ENCODE peak calls at places on chromosome 2, in ten cellular contexts. M is cardiac septum; L is activated CD8-positive, alpha-beta memory T cell treated with anti-CD3 and anti-CD28 coated beads, Interleukin-2, amount 50 U/mL, for 4 hours; N is AG04449; B is tibial artery; O is GM12865; D is progenitor cell of endocrine pancreas; E is HT-29; X is AG08395; Q is Daoy. V is an unnamed sample.

GRCh38 chr2:241432824-241433448 is 75.4 kb downstream of the STK25 start:
- DNase-seq in O (no peak), L (no peak), B (no peak), M (no peak), Q (no peak), X (no peak), E (no peak), D (no peak), N (no peak), V (no peak)

GRCh38 chr2:48278590-48278989 is 251.4 kb upstream of the STON1 start:
- DNase-seq in L (no peak), B (no peak), M (no peak), X (no peak), O (no peak), Q (no peak), N (no peak), D (no peak), E (no peak), V (no peak)

GRCh38 chr2:39127973-39128372 is 7.1 kb upstream of the SOS1 start:
- DNase-seq in Q (peak), O (peak), N (no peak), B (no peak), D (no peak), M (no peak), E (no peak), X (peak), L (peak), V (no peak)

GRCh38 chr2:137888845-137889244 is 75.4 kb upstream of the HNMT start:
- DNase-seq in Q (peak), O (peak), M (no peak), X (peak), D (peak), N (no peak), E (peak), L (no peak), B (no peak), V (no peak)

GRCh38 chr2:157443795-157444642 is at the start of gene CYTIP:
- DNase-seq in E (no peak), Q (no peak), X (no peak), B (peak), O (peak), M (no peak), N (no peak), D (no peak), L (peak), V (peak)

GRCh38 chr2:240566203-240567136 is 1.8 kb upstream of the RNPEPL1 start:
- DNase-seq in N (no peak), M (peak), E (peak), O (peak), X (peak), L (peak), D (peak), Q (peak), B (peak), V (peak)

GRCh38 chr2:233866479-233866878 is 1.7 kb downstream of the MSL3B start:
- DNase-seq in E (no peak), N (no peak), D (no peak), O (no peak), X (no peak), Q (no peak), L (no peak), M (no peak), B (no peak), V (no peak)

GRCh38 chr2:225122007-225122406 is 79.7 kb upstream of the DOCK10 start:
- DNase-seq in E (no peak), B (no peak), X (no peak), M (no peak), O (peak), Q (no peak), L (no peak), D (no peak), N (no peak), V (no peak)

GRCh38 chr2:65545818-65546217 is 113.4 kb upstream of the SPRED2 start:
- DNase-seq in O (no peak), L (no peak), Q (peak), N (no peak), X (peak), E (peak), M (no peak), B (no peak), D (no peak), V (no peak)

GRCh38 chr2:7527165-7527722 is 610.0 kb downstream of the RNF144A start:
- DNase-seq in N (no peak), B (no peak), M (no peak), X (no peak), E (no peak), L (no peak), O (no peak), D (no peak), Q (no peak), V (no peak)

GRCh38 chr2:86673976-86674670 is 46.0 kb upstream of the RMND5A start:
- DNase-seq in N (no peak), X (no peak), L (no peak), D (no peak), M (no peak), B (no peak), Q (no peak), E (no peak), O (no peak), V (no peak)

GRCh38 chr2:71694501-71695234 is 241.3 kb downstream of the DYSF start:
- DNase-seq in N (no peak), X (no peak), L (no peak), E (no peak), D (no peak), O (no peak), B (no peak), M (no peak), Q (no peak), V (no peak)

GRCh38 chr2:132632000-132632649 is 37.9 kb downstream of the LYPD1 start:
- DNase-seq in Q (no peak), O (no peak), D (no peak), N (no peak), M (no peak), B (no peak), X (peak), E (no peak), L (no peak), V (no peak)

GRCh38 chr2:117980783-117981676 is 32.8 kb downstream of the CCDC93 start:
- DNase-seq in L (no peak), X (peak), N (peak), O (no peak), Q (peak), M (no peak), B (no peak), E (no peak), D (no peak), V (no peak)

GRCh38 chr2:46562451-46562841 is 83.1 kb downstream of the TMEM247 start:
- DNase-seq in X (no peak), E (no peak), M (no peak), Q (no peak), D (no peak), N (no peak), O (no peak), B (no peak), L (no peak), V (no peak)

GRCh38 chr2:71684226-71685072 is 231.1 kb downstream of the DYSF start:
- DNase-seq in O (no peak), N (no peak), L (no peak), E (no peak), M (peak), B (no peak), D (no peak), Q (no peak), X (no peak), V (no peak)

GRCh38 chr2:136117391-136117841 is 533 bp downstream of the CXCR4 start:
- DNase-seq in E (no peak), X (no peak), B (no peak), D (peak), O (peak), L (peak), Q (peak), N (no peak), M (peak), V (no peak)

GRCh38 chr2:180366481-180366880 is 359.4 kb upstream of the CWC22 start:
- DNase-seq in N (no peak), O (no peak), B (no peak), D (no peak), M (no peak), Q (no peak), E (no peak), X (no peak), L (no peak), V (no peak)

GRCh38 chr2:228747478-228747877 is 523.6 kb downstream of the PID1 start:
- DNase-seq in X (no peak), N (no peak), D (no peak), M (no peak), B (no peak), E (no peak), O (no peak), Q (peak), L (no peak), V (no peak)

GRCh38 chr2:23632386-23632785 is 247.4 kb downstream of the KLHL29 start:
- DNase-seq in N (no peak), Q (no peak), O (no peak), D (no peak), M (no peak), X (no peak), E (no peak), B (no peak), L (no peak), V (no peak)

GRCh38 chr2:239290618-239291504 is 110.0 kb downstream of the HDAC4 start:
- DNase-seq in Q (no peak), O (no peak), E (no peak), X (no peak), D (no peak), M (peak), B (peak), N (no peak), L (no peak), V (no peak)

GRCh38 chr2:221807706-221808105 is 235.6 kb upstream of the EPHA4 start:
- DNase-seq in Q (no peak), E (no peak), D (no peak), O (no peak), B (no peak), M (no peak), N (no peak), X (no peak), L (no peak), V (no peak)

GRCh38 chr2:33796511-33796910 is 197.4 kb upstream of the FAM98A start:
- DNase-seq in B (no peak), Q (no peak), D (no peak), N (no peak), X (no peak), M (no peak), E (no peak), O (no peak), L (no peak), V (no peak)

GRCh38 chr2:69168950-69169695 is 156.1 kb downstream of the ANTXR1 start:
- DNase-seq in E (no peak), O (no peak), D (no peak), Q (no peak), L (no peak), X (no peak), M (no peak), N (no peak), B (no peak), V (no peak)

GRCh38 chr2:219309278-219309677 is at the start of gene PTPRN:
- DNase-seq in B (no peak), M (no peak), X (no peak), E (no peak), O (no peak), D (no peak), Q (peak), N (no peak), L (no peak), V (no peak)

GRCh38 chr2:40127147-40127546 is 324.7 kb downstream of the SLC8A1 start:
- DNase-seq in D (no peak), L (no peak), N (no peak), E (no peak), Q (no peak), X (no peak), B (no peak), M (no peak), O (no peak), V (no peak)

GRCh38 chr2:101501443-101501842 is 26.5 kb upstream of the RFX8 start:
- DNase-seq in O (no peak), M (no peak), B (no peak), Q (peak), D (no peak), X (no peak), E (no peak), L (no peak), N (no peak), V (no peak)

GRCh38 chr2:133360882-133361281 is 207.4 kb downstream of the NCKAP5 start:
- DNase-seq in M (no peak), D (no peak), X (no peak), L (no peak), B (no peak), E (no peak), N (no peak), O (no peak), Q (no peak), V (no peak)

GRCh38 chr2:66686768-66687167 is 251.8 kb downstream of the MEIS1 start:
- DNase-seq in O (no peak), N (no peak), L (no peak), X (no peak), E (no peak), D (no peak), B (no peak), M (no peak), Q (no peak), V (no peak)

GRCh38 chr2:158533009-158533408 is 76.3 kb downstream of the PKP4 start:
- DNase-seq in E (no peak), B (no peak), D (no peak), L (no peak), M (no peak), N (no peak), X (no peak), Q (no peak), O (no peak), V (no peak)

V was measured in memory B cell.